ENCODE peak calls at places on chromosomes 11 and 22, in seven cellular contexts. D is GM12865, T is lower leg skin, Q is hepatocyte, M is bronchial epithelial cell, G is adrenal gland, O is retinal pigment epithelial cell. H is an unnamed sample.
A peak's percentile ranks its signal among the peaks of the same experiment; 100 is the strongest.

GRCh38 chr11:67267188-67268035 is 1.1 kb downstream of the GRK2 start:
- DNase-seq in D (peak; percentile 66), T (no peak), Q (peak; percentile 69), M (no peak), G (no peak), O (no peak), H (no peak)

GRCh38 chr11:28621648-28622215 is 513.5 kb downstream of the METTL15 start:
- DNase-seq in D (no peak), T (no peak), Q (no peak), M (no peak), G (peak; percentile 30), O (no peak), H (no peak)

GRCh38 chr11:72969894-72970335 is 155.7 kb downstream of the ATG16L2 start:
- DNase-seq in D (peak; percentile 85), T (no peak), Q (no peak), M (peak; percentile 60), G (no peak), O (no peak), H (no peak)

GRCh38 chr11:106621479-106621878 is 396.8 kb downstream of the GUCY1A2 start:
- DNase-seq in D (no peak), T (no peak), Q (no peak), M (no peak), G (no peak), O (no peak), H (no peak)

GRCh38 chr11:27563201-27563600 is 56.6 kb upstream of the LIN7C start:
- DNase-seq in D (no peak), T (no peak), Q (no peak), M (peak; percentile 55), G (no peak), O (no peak), H (no peak)

GRCh38 chr11:111299111-111300026 is 1.0 kb downstream of the POU2AF3 start:
- DNase-seq in D (peak; percentile 35), T (no peak), Q (peak; percentile 75), M (no peak), G (peak; percentile 77), O (no peak), H (no peak)

GRCh38 chr11:7589861-7590260 is 76.1 kb downstream of the PPFIBP2 start:
- DNase-seq in D (no peak), T (no peak), Q (no peak), M (peak; percentile 64), G (no peak), O (no peak), H (no peak)

GRCh38 chr22:20549232-20549841 is 41.9 kb downstream of the MED15 start:
- DNase-seq in D (no peak), T (no peak), Q (no peak), M (no peak), G (no peak), O (peak; percentile 87), H (no peak)

GRCh38 chr11:117438371-117439000 is 110.8 kb downstream of the CEP164 start:
- DNase-seq in D (peak; percentile 61), T (no peak), Q (peak; percentile 30), M (peak; percentile 57), G (no peak), O (no peak), H (no peak)

GRCh38 chr22:21067075-21067900 is 21.5 kb downstream of the LRRC74B start:
- DNase-seq in D (no peak), T (no peak), Q (no peak), M (no peak), G (peak; percentile 5), O (no peak), H (no peak)

GRCh38 chr11:70200212-70200844 is 2.8 kb upstream of the FADD start:
- DNase-seq in D (no peak), T (no peak), Q (no peak), M (no peak), G (no peak), O (no peak), H (no peak)

GRCh38 chr11:678297-678696 is 16.7 kb downstream of the DEAF1 start:
- DNase-seq in D (no peak), T (no peak), Q (no peak), M (no peak), G (no peak), O (no peak), H (no peak)

GRCh38 chr22:31575190-31575589 is 78.9 kb downstream of the SFI1 start:
- DNase-seq in D (no peak), T (no peak), Q (no peak), M (no peak), G (no peak), O (no peak), H (no peak)

GRCh38 chr11:1564535-1565172 is 7.4 kb downstream of the DUSP8 start:
- DNase-seq in D (no peak), T (no peak), Q (peak; percentile 80), M (peak; percentile 20), G (peak; percentile 97), O (no peak), H (no peak)

GRCh38 chr11:111941963-111942362 is 4.8 kb downstream of the DIXDC1 start:
- DNase-seq in D (no peak), T (no peak), Q (no peak), M (peak; percentile 64), G (peak; percentile 84), O (no peak), H (no peak)

GRCh38 chr11:108115495-108116140 is 5.7 kb upstream of the ACAT1 start:
- DNase-seq in D (no peak), T (peak; percentile 71), Q (peak; percentile 59), M (peak; percentile 86), G (peak; percentile 95), O (peak; percentile 70), H (peak; percentile 94)

GRCh38 chr11:47260366-47260765 is 2.6 kb downstream of the NR1H3 start:
- DNase-seq in D (no peak), T (no peak), Q (no peak), M (no peak), G (no peak), O (no peak), H (no peak)

GRCh38 chr22:42299586-42300285 is 29.3 kb upstream of the TCF20 start:
- DNase-seq in D (peak; percentile 51), T (peak; percentile 32), Q (peak; percentile 58), M (no peak), G (no peak), O (no peak), H (no peak)

GRCh38 chr11:8757533-8757932 is 74.9 kb downstream of the RPL27A start:
- DNase-seq in D (no peak), T (no peak), Q (peak; percentile 50), M (no peak), G (no peak), O (no peak), H (peak; percentile 45)

GRCh38 chr11:27468643-27469332 is 3.8 kb downstream of the LGR4 start:
- DNase-seq in D (no peak), T (no peak), Q (peak; percentile 25), M (peak; percentile 97), G (no peak), O (no peak), H (peak; percentile 99)

GRCh38 chr11:66465371-66466224 is 1.1 kb upstream of the PELI3 start:
- DNase-seq in D (no peak), T (no peak), Q (no peak), M (no peak), G (no peak), O (no peak), H (no peak)

GRCh38 chr11:6057452-6057851 is 26.9 kb upstream of the OR56A1 start:
- DNase-seq in D (no peak), T (no peak), Q (no peak), M (no peak), G (no peak), O (no peak), H (no peak)

GRCh38 chr22:48445113-48445827 is 1382.4 kb downstream of the BRD1 start:
- DNase-seq in D (no peak), T (no peak), Q (no peak), M (peak; percentile 1), G (no peak), O (no peak), H (no peak)

GRCh38 chr22:44025171-44026065 is 1.3 kb downstream of the PARVB start:
- DNase-seq in D (peak; percentile 95), T (peak; percentile 38), Q (no peak), M (no peak), G (peak; percentile 43), O (no peak), H (no peak)

GRCh38 chr11:117187007-117187406 is 8.5 kb downstream of the SIDT2 start:
- DNase-seq in D (no peak), T (no peak), Q (no peak), M (no peak), G (peak; percentile 7), O (no peak), H (no peak)

GRCh38 chr11:34302046-34302921 is 55.5 kb downstream of the ABTB2 start:
- DNase-seq in D (peak; percentile 74), T (no peak), Q (no peak), M (peak; percentile 37), G (no peak), O (peak; percentile 74), H (peak; percentile 98)

GRCh38 chr11:6622261-6623171 is 3.3 kb upstream of the TPP1 start:
- DNase-seq in D (no peak), T (no peak), Q (no peak), M (no peak), G (peak; percentile 15), O (no peak), H (no peak)

GRCh38 chr11:17036666-17037658 is 22.7 kb upstream of the PLEKHA7 start:
- DNase-seq in D (peak; percentile 28), T (no peak), Q (peak; percentile 6), M (no peak), G (no peak), O (no peak), H (no peak)
- TF ChIP-seq CTCF in D (peak; percentile 16), T (no peak), Q (peak; percentile 6), M (peak; percentile 23), G (no peak), O (peak; percentile 25), H (peak; percentile 58)

DNA sequence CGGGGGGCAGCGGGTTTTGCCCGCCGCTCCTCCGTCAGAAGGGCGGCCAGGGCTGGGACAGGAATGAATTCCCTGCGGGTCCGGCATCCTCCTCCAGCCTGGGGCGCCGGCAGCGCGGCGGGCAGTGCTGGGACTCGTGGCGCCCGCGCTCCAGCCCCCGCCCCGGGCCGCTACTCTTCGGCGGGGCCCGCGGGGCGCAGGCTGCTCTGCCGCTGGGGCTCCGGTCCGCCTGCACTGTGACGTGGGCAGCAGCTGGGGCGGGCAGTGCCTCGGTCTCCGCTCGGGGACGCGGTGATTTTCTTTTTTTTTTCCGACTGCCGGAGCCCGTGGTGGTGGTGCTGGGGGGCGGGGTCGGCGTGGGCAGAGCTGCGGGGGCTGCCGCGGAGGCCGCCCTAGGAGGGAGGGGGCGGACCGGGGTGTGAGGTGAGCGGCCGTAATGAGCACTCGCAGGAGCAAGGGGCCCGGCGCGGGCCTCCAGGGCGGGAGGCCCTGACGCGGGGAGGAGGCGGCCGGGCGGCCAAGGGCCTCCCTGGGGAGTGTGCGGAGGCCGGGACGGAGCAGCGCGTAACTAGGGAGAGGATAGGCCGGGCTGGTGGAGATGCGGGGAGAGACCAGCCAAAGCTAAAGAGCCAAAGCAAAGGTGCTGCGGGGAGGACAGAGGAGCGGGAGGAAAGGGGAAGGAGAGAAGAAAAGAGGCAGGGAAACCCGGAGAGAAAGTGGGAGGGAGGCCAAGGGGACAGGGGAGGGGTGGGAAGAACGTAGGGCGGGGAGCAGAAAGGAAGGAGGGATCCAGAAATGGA is 73.3 kb upstream of the ZBED5 start:
- DNase-seq in D (no peak), T (peak; percentile 77), Q (peak; percentile 94), M (peak; percentile 47), G (peak; percentile 57), O (no peak), H (no peak)
- H3K4me3 ChIP-seq in D (peak overlapping the region; percentile 42), T (peak overlapping the region; percentile 47), Q (peak overlapping the region; percentile 25), M (peak overlapping the region; percentile 45), G (peak overlapping the region; percentile 31), O (peak overlapping the region; percentile 64), H (peak overlapping the region; percentile 65)

GRCh38 chr11:14905104-14906033 is 13.3 kb upstream of the CYP2R1 start:
- DNase-seq in D (peak; percentile 90), T (no peak), Q (peak; percentile 58), M (no peak), G (peak; percentile 41), O (no peak), H (no peak)
- TF ChIP-seq CTCF in D (peak; percentile 65), T (no peak), Q (peak; percentile 18), M (peak; percentile 35), G (no peak), O (peak; percentile 78), H (peak; percentile 70)

GRCh38 chr11:122785156-122785605 is 53.1 kb upstream of the CRTAM start:
- DNase-seq in D (no peak), T (no peak), Q (peak; percentile 59), M (no peak), G (peak; percentile 47), O (no peak), H (no peak)
- H3K4me3 ChIP-seq in D (no peak overlapping the region), T (no peak overlapping the region), Q (no peak overlapping the region), M (no peak overlapping the region), G (no peak overlapping the region), O (no peak overlapping the region), H (no peak overlapping the region)